ENCODE peak calls at places on chromosomes 13 and 19, in ten cellular contexts. One of them, this sample, is unnamed.

GRCh38 chr13:101416181-101417042 is at the start of gene NALCN:
- DNase-seq in HAP-1: no peak
- DNase-seq in GM12864: no peak
- DNase-seq in hepatocyte: peak
- DNase-seq in heart left ventricle: peak
- DNase-seq in GM06990: no peak
- DNase-seq in kidney: peak
- DNase-seq in cardiac fibroblast: no peak
- DNase-seq in CD4-positive, CD25-positive, alpha-beta regulatory T cell: no peak
- DNase-seq in fibroblast of the aortic adventitia: peak
- DNase-seq in this sample: no peak

GRCh38 chr13:84431646-84432045 is 549.4 kb upstream of the SLITRK1 start:
- DNase-seq in kidney: no peak
- DNase-seq in GM06990: no peak
- DNase-seq in HAP-1: no peak
- DNase-seq in fibroblast of the aortic adventitia: peak
- DNase-seq in hepatocyte: no peak
- DNase-seq in GM12864: no peak
- DNase-seq in cardiac fibroblast: peak
- DNase-seq in heart left ventricle: no peak
- DNase-seq in CD4-positive, CD25-positive, alpha-beta regulatory T cell: no peak
- DNase-seq in this sample: no peak

GRCh38 chr13:43110036-43110435 is 86.7 kb downstream of the DNAJC15 start:
- DNase-seq in hepatocyte: no peak
- DNase-seq in fibroblast of the aortic adventitia: no peak
- DNase-seq in kidney: no peak
- DNase-seq in CD4-positive, CD25-positive, alpha-beta regulatory T cell: no peak
- DNase-seq in heart left ventricle: no peak
- DNase-seq in GM06990: no peak
- DNase-seq in GM12864: no peak
- DNase-seq in HAP-1: no peak
- DNase-seq in cardiac fibroblast: no peak
- DNase-seq in this sample: no peak

GRCh38 chr19:4717191-4717965 is 6.3 kb downstream of the DPP9 start:
- DNase-seq in HAP-1: no peak
- DNase-seq in GM06990: no peak
- DNase-seq in kidney: no peak
- DNase-seq in GM12864: no peak
- DNase-seq in CD4-positive, CD25-positive, alpha-beta regulatory T cell: no peak
- DNase-seq in hepatocyte: peak
- DNase-seq in cardiac fibroblast: peak
- DNase-seq in fibroblast of the aortic adventitia: peak
- DNase-seq in heart left ventricle: no peak
- DNase-seq in this sample: no peak

GRCh38 chr19:3369337-3370213 is 3.2 kb downstream of the NFIC start:
- DNase-seq in kidney: peak
- DNase-seq in hepatocyte: peak
- DNase-seq in GM06990: peak
- DNase-seq in GM12864: no peak
- DNase-seq in cardiac fibroblast: no peak
- DNase-seq in HAP-1: no peak
- DNase-seq in heart left ventricle: peak
- DNase-seq in fibroblast of the aortic adventitia: no peak
- DNase-seq in CD4-positive, CD25-positive, alpha-beta regulatory T cell: no peak
- DNase-seq in this sample: no peak

GRCh38 chr13:30685320-30685859 is 50.0 kb upstream of the ALOX5AP start:
- DNase-seq in hepatocyte: peak
- DNase-seq in HAP-1: no peak
- DNase-seq in fibroblast of the aortic adventitia: no peak
- DNase-seq in GM06990: no peak
- DNase-seq in CD4-positive, CD25-positive, alpha-beta regulatory T cell: no peak
- DNase-seq in heart left ventricle: no peak
- DNase-seq in cardiac fibroblast: no peak
- DNase-seq in kidney: no peak
- DNase-seq in GM12864: no peak
- DNase-seq in this sample: no peak

GRCh38 chr19:49249933-49250332 is 75.1 kb downstream of the SLC6A16 start:
- DNase-seq in hepatocyte: no peak
- DNase-seq in cardiac fibroblast: no peak
- DNase-seq in GM12864: no peak
- DNase-seq in GM06990: no peak
- DNase-seq in fibroblast of the aortic adventitia: no peak
- DNase-seq in kidney: no peak
- DNase-seq in heart left ventricle: no peak
- DNase-seq in HAP-1: no peak
- DNase-seq in CD4-positive, CD25-positive, alpha-beta regulatory T cell: no peak
- DNase-seq in this sample: no peak

GRCh38 chr13:80276371-80277289 is 64.3 kb downstream of the SPRY2 start:
- DNase-seq in kidney: no peak
- DNase-seq in CD4-positive, CD25-positive, alpha-beta regulatory T cell: no peak
- DNase-seq in GM12864: no peak
- DNase-seq in GM06990: no peak
- DNase-seq in cardiac fibroblast: peak
- DNase-seq in fibroblast of the aortic adventitia: no peak
- DNase-seq in heart left ventricle: no peak
- DNase-seq in HAP-1: peak
- DNase-seq in hepatocyte: no peak
- DNase-seq in this sample: no peak

GRCh38 chr19:13881231-13881691 is 4.3 kb downstream of the NANOS3 start:
- DNase-seq in cardiac fibroblast: peak
- DNase-seq in heart left ventricle: no peak
- DNase-seq in GM12864: no peak
- DNase-seq in HAP-1: no peak
- DNase-seq in CD4-positive, CD25-positive, alpha-beta regulatory T cell: no peak
- DNase-seq in GM06990: no peak
- DNase-seq in kidney: no peak
- DNase-seq in hepatocyte: no peak
- DNase-seq in fibroblast of the aortic adventitia: no peak
- DNase-seq in this sample: no peak

GRCh38 chr13:40518481-40518882 is 148.0 kb downstream of the FOXO1 start:
- DNase-seq in CD4-positive, CD25-positive, alpha-beta regulatory T cell: no peak
- DNase-seq in cardiac fibroblast: no peak
- DNase-seq in fibroblast of the aortic adventitia: no peak
- DNase-seq in hepatocyte: no peak
- DNase-seq in GM06990: peak
- DNase-seq in heart left ventricle: no peak
- DNase-seq in HAP-1: no peak
- DNase-seq in GM12864: no peak
- DNase-seq in kidney: no peak
- DNase-seq in this sample: no peak

GRCh38 chr13:110511509-110512181 is 49.9 kb downstream of the RAB20 start:
- DNase-seq in GM12864: no peak
- DNase-seq in GM06990: no peak
- DNase-seq in kidney: peak
- DNase-seq in heart left ventricle: no peak
- DNase-seq in hepatocyte: no peak
- DNase-seq in cardiac fibroblast: no peak
- DNase-seq in HAP-1: no peak
- DNase-seq in CD4-positive, CD25-positive, alpha-beta regulatory T cell: no peak
- DNase-seq in fibroblast of the aortic adventitia: no peak
- DNase-seq in this sample: no peak

GRCh38 chr13:82136880-82137279 is 1745.4 kb downstream of the SLITRK1 start:
- DNase-seq in cardiac fibroblast: no peak
- DNase-seq in hepatocyte: no peak
- DNase-seq in HAP-1: no peak
- DNase-seq in GM12864: no peak
- DNase-seq in GM06990: no peak
- DNase-seq in heart left ventricle: no peak
- DNase-seq in fibroblast of the aortic adventitia: no peak
- DNase-seq in kidney: no peak
- DNase-seq in CD4-positive, CD25-positive, alpha-beta regulatory T cell: no peak
- DNase-seq in this sample: no peak

GRCh38 chr19:2517881-2518601 is 42.1 kb downstream of the GADD45B start:
- DNase-seq in GM12864: no peak
- DNase-seq in heart left ventricle: no peak
- DNase-seq in GM06990: no peak
- DNase-seq in kidney: no peak
- DNase-seq in fibroblast of the aortic adventitia: no peak
- DNase-seq in cardiac fibroblast: no peak
- DNase-seq in hepatocyte: peak
- DNase-seq in HAP-1: no peak
- DNase-seq in CD4-positive, CD25-positive, alpha-beta regulatory T cell: no peak
- DNase-seq in this sample: no peak

GRCh38 chr13:31051999-31052398 is 109.7 kb downstream of the HSPH1 start:
- DNase-seq in fibroblast of the aortic adventitia: no peak
- DNase-seq in hepatocyte: no peak
- DNase-seq in kidney: no peak
- DNase-seq in heart left ventricle: no peak
- DNase-seq in cardiac fibroblast: no peak
- DNase-seq in GM12864: no peak
- DNase-seq in GM06990: no peak
- DNase-seq in CD4-positive, CD25-positive, alpha-beta regulatory T cell: no peak
- DNase-seq in HAP-1: no peak
- DNase-seq in this sample: no peak

DNA sequence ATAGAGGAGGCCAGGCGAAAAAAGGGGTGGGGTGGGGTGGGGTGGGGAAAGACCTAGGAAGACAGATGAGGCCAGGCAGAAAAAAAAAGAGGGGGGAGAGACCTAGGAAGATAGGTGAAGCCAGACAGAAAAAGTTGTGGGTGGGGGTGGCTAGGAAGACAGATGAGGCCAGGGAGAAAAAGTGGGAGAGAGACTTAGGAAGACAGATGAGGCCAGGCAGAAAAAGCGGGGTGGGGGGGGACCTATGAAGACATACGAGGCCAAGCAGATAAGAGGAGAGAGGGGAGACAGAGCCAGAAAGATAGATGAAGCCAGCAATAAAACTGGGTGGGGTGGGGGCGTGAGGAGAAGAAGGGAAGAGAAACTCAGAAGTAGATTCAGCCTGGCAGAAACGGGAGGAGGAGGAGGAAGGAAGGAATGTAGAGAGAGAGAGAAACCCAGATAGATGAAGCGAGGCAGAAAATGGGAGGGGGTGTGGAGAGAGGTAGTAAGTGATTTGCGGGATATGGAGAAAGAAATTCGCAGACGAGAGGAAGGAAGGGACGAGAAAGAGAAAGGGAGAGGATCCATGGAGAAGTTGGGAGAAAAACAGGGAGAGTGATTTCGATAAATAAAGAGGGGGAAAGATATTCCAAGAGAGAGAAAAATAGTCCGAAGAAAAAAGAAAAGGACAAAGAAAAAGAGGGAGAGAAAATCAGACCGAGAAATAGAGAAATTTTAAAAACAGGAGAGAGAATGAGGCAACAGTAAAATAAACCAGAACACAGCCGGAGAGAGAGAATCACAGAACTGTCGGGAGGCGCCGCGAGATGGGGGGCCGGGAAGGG is 12.2 kb upstream of the CACNG6 start:
- DNase-seq in heart left ventricle: no peak
- DNase-seq in CD4-positive, CD25-positive, alpha-beta regulatory T cell: no peak
- DNase-seq in kidney: no peak
- DNase-seq in GM06990: no peak
- DNase-seq in GM12864: no peak
- DNase-seq in fibroblast of the aortic adventitia: no peak
- DNase-seq in hepatocyte: no peak
- DNase-seq in cardiac fibroblast: no peak
- DNase-seq in HAP-1: no peak
- DNase-seq in this sample: no peak
- H3K4me3 ChIP-seq in heart left ventricle: peak
- H3K4me3 ChIP-seq in CD4-positive, CD25-positive, alpha-beta regulatory T cell: no peak
- H3K4me3 ChIP-seq in kidney: no peak
- H3K4me3 ChIP-seq in GM06990: no peak
- H3K4me3 ChIP-seq in GM12864: no peak
- H3K4me3 ChIP-seq in fibroblast of the aortic adventitia: peak
- H3K4me3 ChIP-seq in hepatocyte: no peak
- H3K4me3 ChIP-seq in cardiac fibroblast: peak
- H3K4me3 ChIP-seq in HAP-1: peak
- H3K4me3 ChIP-seq in this sample: peak

GRCh38 chr19:45455707-45456499 is 11.9 kb upstream of the FOSB start:
- DNase-seq in GM06990: peak
- DNase-seq in cardiac fibroblast: peak
- DNase-seq in HAP-1: no peak
- DNase-seq in kidney: peak
- DNase-seq in heart left ventricle: peak
- DNase-seq in hepatocyte: peak
- DNase-seq in fibroblast of the aortic adventitia: peak
- DNase-seq in GM12864: no peak
- DNase-seq in CD4-positive, CD25-positive, alpha-beta regulatory T cell: no peak
- DNase-seq in this sample: no peak
- H3K4me3 ChIP-seq in GM06990: no peak
- H3K4me3 ChIP-seq in cardiac fibroblast: no peak
- H3K4me3 ChIP-seq in HAP-1: no peak
- H3K4me3 ChIP-seq in kidney: no peak
- H3K4me3 ChIP-seq in heart left ventricle: peak
- H3K4me3 ChIP-seq in hepatocyte: no peak
- H3K4me3 ChIP-seq in fibroblast of the aortic adventitia: peak
- H3K4me3 ChIP-seq in GM12864: no peak
- H3K4me3 ChIP-seq in CD4-positive, CD25-positive, alpha-beta regulatory T cell: no peak
- H3K4me3 ChIP-seq in this sample: no peak

DNA sequence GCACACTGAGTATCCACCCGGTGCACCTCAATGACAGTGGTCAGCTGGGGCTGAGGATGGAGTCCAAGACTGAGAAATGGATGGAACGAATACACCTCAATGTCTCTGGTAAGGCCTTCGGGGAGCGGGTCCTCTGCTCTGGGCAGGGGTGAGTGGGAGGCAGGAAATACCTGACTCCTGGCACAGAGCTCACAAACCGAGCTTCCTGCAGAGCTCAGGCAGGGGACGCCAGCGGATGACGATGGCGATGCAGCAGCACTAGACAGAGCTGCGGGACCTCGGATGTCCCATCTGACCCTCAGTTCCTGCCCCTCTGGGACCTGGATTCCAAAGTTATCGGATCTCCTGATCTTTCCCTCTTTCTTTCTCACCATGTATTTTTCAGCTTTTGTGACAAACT is 3.8 kb downstream of the CD22 start:
- DNase-seq in hepatocyte: no peak
- DNase-seq in heart left ventricle: no peak
- DNase-seq in GM06990: peak
- DNase-seq in kidney: peak
- DNase-seq in fibroblast of the aortic adventitia: no peak
- DNase-seq in HAP-1: no peak
- DNase-seq in cardiac fibroblast: no peak
- DNase-seq in GM12864: no peak
- DNase-seq in CD4-positive, CD25-positive, alpha-beta regulatory T cell: peak
- DNase-seq in this sample: no peak
- H3K4me3 ChIP-seq in hepatocyte: no peak
- H3K4me3 ChIP-seq in heart left ventricle: no peak
- H3K4me3 ChIP-seq in GM06990: peak
- H3K4me3 ChIP-seq in kidney: no peak
- H3K4me3 ChIP-seq in fibroblast of the aortic adventitia: no peak
- H3K4me3 ChIP-seq in HAP-1: no peak
- H3K4me3 ChIP-seq in cardiac fibroblast: no peak
- H3K4me3 ChIP-seq in GM12864: peak
- H3K4me3 ChIP-seq in CD4-positive, CD25-positive, alpha-beta regulatory T cell: no peak
- H3K4me3 ChIP-seq in this sample: no peak

DNA sequence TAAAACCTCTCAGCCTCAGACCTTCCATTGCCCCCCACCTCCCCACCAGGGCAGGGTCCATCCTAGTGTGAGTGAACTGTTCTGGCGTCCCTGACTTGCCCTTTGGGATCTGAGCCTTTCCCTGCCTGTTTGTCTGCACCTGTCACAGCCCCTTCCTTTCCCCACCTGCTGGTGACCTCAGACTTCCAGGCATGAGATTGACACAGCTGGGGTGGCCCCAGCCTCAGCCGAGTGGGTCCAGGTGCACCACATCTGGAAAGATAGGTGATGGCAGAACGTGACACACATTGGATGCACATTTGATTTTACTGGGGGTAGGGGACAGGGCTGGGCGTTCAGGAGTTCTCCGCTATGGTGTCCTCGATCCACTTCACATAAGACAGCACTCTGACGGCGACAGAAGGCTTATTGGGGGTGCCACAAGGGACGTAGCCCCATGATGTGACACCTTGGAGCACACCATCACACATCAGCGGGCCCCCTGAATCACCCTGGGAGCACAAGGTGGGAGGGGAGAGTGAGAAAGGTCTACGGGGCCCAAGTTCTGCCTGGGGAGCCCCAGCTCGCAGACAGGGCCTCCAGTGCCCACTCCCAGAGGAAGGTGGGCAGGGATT is 4.6 kb downstream of the KLK1 start:
- DNase-seq in GM06990: peak
- DNase-seq in GM12864: no peak
- DNase-seq in cardiac fibroblast: no peak
- DNase-seq in heart left ventricle: no peak
- DNase-seq in fibroblast of the aortic adventitia: no peak
- DNase-seq in HAP-1: no peak
- DNase-seq in CD4-positive, CD25-positive, alpha-beta regulatory T cell: no peak
- DNase-seq in kidney: no peak
- DNase-seq in hepatocyte: no peak
- DNase-seq in this sample: no peak
- H3K4me3 ChIP-seq in GM06990: peak
- H3K4me3 ChIP-seq in GM12864: peak
- H3K4me3 ChIP-seq in cardiac fibroblast: no peak
- H3K4me3 ChIP-seq in heart left ventricle: no peak
- H3K4me3 ChIP-seq in fibroblast of the aortic adventitia: no peak
- H3K4me3 ChIP-seq in HAP-1: no peak
- H3K4me3 ChIP-seq in CD4-positive, CD25-positive, alpha-beta regulatory T cell: no peak
- H3K4me3 ChIP-seq in kidney: no peak
- H3K4me3 ChIP-seq in hepatocyte: no peak
- H3K4me3 ChIP-seq in this sample: no peak